ENCODE peak calls at places on chromosomes 6 and 20, in eight cellular contexts. K, Q, E, V, J, P, R and Y are unnamed samples.

GRCh38 chr6:134347916-134348805 is 30.2 kb upstream of the SGK1 start:
- DNase-seq in E (no peak), K (no peak), J (no peak), P (peak), R (peak), Q (no peak), V (no peak), Y (no peak)

GRCh38 chr20:52454660-52455059 is 263.1 kb upstream of the ZFP64 start:
- DNase-seq in E (peak), J (no peak), K (no peak), V (no peak), R (no peak), Q (no peak), P (no peak), Y (no peak)

GRCh38 chr6:135267085-135267484 is 86.0 kb downstream of the MYB start:
- DNase-seq in P (no peak), J (peak), E (no peak), V (no peak), Q (no peak), R (no peak), K (peak), Y (no peak)

GRCh38 chr6:114284281-114284680 is 58.5 kb downstream of the HS3ST5 start:
- DNase-seq in V (no peak), J (no peak), K (no peak), R (no peak), P (no peak), Q (no peak), E (no peak), Y (no peak)

GRCh38 chr6:56204134-56204533 is 43.2 kb downstream of the COL21A1 start:
- DNase-seq in K (no peak), P (no peak), R (no peak), V (no peak), J (no peak), Q (no peak), E (no peak), Y (no peak)

GRCh38 chr6:153790048-153790447 is 249.0 kb upstream of the OPRM1 start:
- DNase-seq in J (no peak), K (peak), R (peak), E (no peak), Q (peak), V (peak), P (peak), Y (no peak)

GRCh38 chr6:138275976-138276375 is 57.7 kb upstream of the PBOV1 start:
- DNase-seq in P (no peak), V (no peak), R (no peak), E (no peak), Q (no peak), J (peak), K (no peak), Y (no peak)

GRCh38 chr6:42251911-42252637 is 34.4 kb upstream of the MRPS10 start:
- DNase-seq in V (no peak), K (peak), Q (peak), P (peak), R (no peak), E (peak), J (peak), Y (no peak)

GRCh38 chr6:56172144-56172543 is 75.2 kb downstream of the COL21A1 start:
- DNase-seq in Q (no peak), K (no peak), J (no peak), P (no peak), R (no peak), V (no peak), E (no peak), Y (no peak)

GRCh38 chr6:170160031-170160627 is 130.7 kb downstream of the DLL1 start:
- DNase-seq in R (no peak), P (no peak), V (no peak), J (no peak), E (peak), K (no peak), Q (peak), Y (no peak)

GRCh38 chr6:150167479-150167873 is 24.6 kb downstream of the PPP1R14C start:
- DNase-seq in R (no peak), V (no peak), K (no peak), J (no peak), E (no peak), P (no peak), Q (no peak), Y (peak)

GRCh38 chr6:75633045-75633444 is 31.4 kb downstream of the SENP6 start:
- DNase-seq in Q (no peak), J (no peak), K (no peak), V (no peak), P (no peak), E (no peak), R (no peak), Y (no peak)

GRCh38 chr6:143337201-143337949 is 113.1 kb downstream of the ADAT2 start:
- DNase-seq in E (peak), R (peak), V (peak), J (peak), K (peak), Q (peak), P (peak), Y (peak)

GRCh38 chr6:2030682-2031244 is 214.6 kb downstream of the GMDS start:
- DNase-seq in V (no peak), R (no peak), K (no peak), P (no peak), Q (no peak), J (no peak), E (no peak), Y (no peak)